ENCODE peak calls at places on chromosome X, in ten cellular contexts. C is germinal center; Q is NB4; S is kidney glomerular epithelial cell; B is activated CD4-positive, alpha-beta T cell treated with anti-CD3 and anti-CD28 coated beads, Interleukin-2, amount 50 U/mL, for 48 hours; X is fibroblast of lung; M is T-helper 22 cell; Z is cardiac fibroblast; V is HFF-Myc; H is aorta. R is an unnamed sample.
A peak's percentile ranks its signal among the peaks of the same experiment; 100 is the strongest.

GRCh38 chrX:71621644-71622346 is 3.5 kb upstream of the CXCR3 start:
- DNase-seq in C (no peak), Q (no peak), S (no peak), B (no peak), X (peak; percentile 27), M (no peak), Z (peak; percentile 42), V (no peak), H (no peak), R (no peak)

GRCh38 chrX:37961118-37961517 is 45.2 kb upstream of the SYTL5 start:
- DNase-seq in C (no peak), Q (no peak), S (no peak), B (no peak), X (no peak), M (no peak), Z (no peak), V (no peak), H (no peak), R (no peak)

GRCh38 chrX:132532955-132533354 is 44.1 kb upstream of the MBNL3 start:
- DNase-seq in C (no peak), Q (no peak), S (no peak), B (no peak), X (peak; percentile 20), M (no peak), Z (no peak), V (peak; percentile 7), H (no peak), R (no peak)

GRCh38 chrX:341541-342101 is 23.0 kb upstream of the GTPBP6 start:
- DNase-seq in C (no peak), Q (no peak), S (no peak), B (no peak), X (no peak), M (no peak), Z (no peak), V (no peak), H (peak; percentile 32), R (no peak)

GRCh38 chrX:130793966-130794365 is 109.0 kb downstream of the ENOX2 start:
- DNase-seq in C (no peak), Q (no peak), S (no peak), B (no peak), X (peak; percentile 11), M (no peak), Z (no peak), V (no peak), H (no peak), R (no peak)

GRCh38 chrX:7889138-7889537 is 38.1 kb downstream of the PNPLA4 start:
- DNase-seq in C (no peak), Q (no peak), S (no peak), B (no peak), X (no peak), M (no peak), Z (no peak), V (no peak), H (no peak), R (no peak)

GRCh38 chrX:141220342-141221008 is 21.8 kb downstream of the SPANXC start:
- DNase-seq in C (no peak), Q (no peak), S (peak; percentile 49), B (no peak), X (peak; percentile 83), M (no peak), Z (peak; percentile 46), V (peak; percentile 25), H (no peak), R (peak; percentile 46)

GRCh38 chrX:39678914-39679313 is 418.8 kb downstream of the BCOR start:
- DNase-seq in C (no peak), Q (no peak), S (no peak), B (no peak), X (no peak), M (no peak), Z (no peak), V (no peak), H (no peak), R (no peak)

GRCh38 chrX:44570524-44570923 is 27.9 kb upstream of the FUNDC1 start:
- DNase-seq in C (no peak), Q (no peak), S (peak; percentile 0), B (no peak), X (peak; percentile 40), M (no peak), Z (peak; percentile 39), V (no peak), H (no peak), R (peak; percentile 7)

GRCh38 chrX:114842181-114842580 is 175.2 kb downstream of the IL13RA2 start:
- DNase-seq in C (no peak), Q (no peak), S (no peak), B (no peak), X (no peak), M (no peak), Z (no peak), V (no peak), H (no peak), R (no peak)

GRCh38 chrX:53084043-53084570 is 1.9 kb downstream of the TSPYL2 start:
- DNase-seq in C (no peak), Q (no peak), S (no peak), B (no peak), X (peak; percentile 15), M (no peak), Z (no peak), V (no peak), H (no peak), R (no peak)

GRCh38 chrX:49155243-49155899 is 7.2 kb upstream of the MAGIX start:
- DNase-seq in C (peak; percentile 37), Q (peak; percentile 80), S (peak; percentile 24), B (peak; percentile 62), X (peak; percentile 82), M (peak; percentile 17), Z (peak; percentile 73), V (no peak), H (no peak), R (peak; percentile 83)

GRCh38 chrX:107978707-107979307 is 3.4 kb downstream of the TEX13B start:
- DNase-seq in C (no peak), Q (peak; percentile 26), S (no peak), B (no peak), X (peak; percentile 14), M (no peak), Z (peak; percentile 60), V (peak; percentile 10), H (no peak), R (no peak)

GRCh38 chrX:136146614-136147319 is 566 bp upstream of the FHL1 start:
- DNase-seq in C (no peak), Q (peak; percentile 12), S (no peak), B (peak; percentile 42), X (peak; percentile 9), M (no peak), Z (no peak), V (no peak), H (peak; percentile 49), R (peak; percentile 26)

GRCh38 chrX:19799319-19800182 is 87.8 kb downstream of the SH3KBP1 start:
- DNase-seq in C (no peak), Q (no peak), S (no peak), B (peak; percentile 44), X (peak; percentile 69), M (peak; percentile 37), Z (peak; percentile 48), V (no peak), H (no peak), R (no peak)

GRCh38 chrX:55118574-55118973 is 29.8 kb downstream of the PAGE2 start:
- DNase-seq in C (no peak), Q (no peak), S (no peak), B (no peak), X (no peak), M (no peak), Z (no peak), V (no peak), H (no peak), R (no peak)

GRCh38 chrX:48475295-48475694 is 704 bp upstream of the FTSJ1 start:
- DNase-seq in C (no peak), Q (peak; percentile 50), S (no peak), B (no peak), X (no peak), M (no peak), Z (no peak), V (no peak), H (no peak), R (no peak)

GRCh38 chrX:3659761-3660160 is 53.7 kb downstream of the PRKX start:
- DNase-seq in C (no peak), Q (no peak), S (no peak), B (no peak), X (peak; percentile 44), M (no peak), Z (peak; percentile 39), V (no peak), H (no peak), R (no peak)

GRCh38 chrX:112736310-112736709 is 56.6 kb upstream of the LHFPL1 start:
- DNase-seq in C (no peak), Q (no peak), S (no peak), B (no peak), X (peak; percentile 19), M (no peak), Z (no peak), V (no peak), H (no peak), R (no peak)

GRCh38 chrX:45850775-45851433 is 650.2 kb upstream of the DIPK2B start:
- DNase-seq in C (no peak), Q (peak; percentile 76), S (no peak), B (peak; percentile 51), X (peak; percentile 54), M (no peak), Z (peak; percentile 27), V (no peak), H (peak; percentile 47), R (peak; percentile 41)

R was measured in Caki2.